ENCODE peak calls at places on chromosomes 7 and 10, in nine cellular contexts. V is naive thymus-derived CD4-positive, alpha-beta T cell; K is breast epithelium; A is hepatocyte; B is aorta; N is sigmoid colon; E is K562; C is BJ; Z is heart right ventricle. P is an unnamed sample. For H3K36me3, the result is how much of the 10 kb centered on the place peaks cover.

GRCh38 chr10:103849880-103850571 is 5.3 kb downstream of the SH3PXD2A start:
- DNase-seq in E (no peak), C (peak), B (peak), N (peak), K (no peak), V (no peak), Z (no peak), A (no peak), P (no peak)

GRCh38 chr10:4266387-4267083 is 481.5 kb upstream of the KLF6 start:
- DNase-seq in V (no peak), E (no peak), B (no peak), N (no peak), Z (no peak), K (no peak), A (no peak), C (no peak), P (no peak)

GRCh38 chr7:20651960-20652544 is 36.6 kb downstream of the ABCB5 start:
- DNase-seq in C (no peak), E (peak), V (no peak), A (peak), N (no peak), Z (no peak), B (no peak), K (no peak), P (no peak)

GRCh38 chr10:17643339-17643754 is 604 bp upstream of the STAM start:
- DNase-seq in E (peak), K (peak), V (no peak), A (peak), N (peak), C (no peak), B (peak), Z (peak), P (no peak)

GRCh38 chr10:84179059-84179710 is 5.6 kb downstream of the GPR15LG start:
- DNase-seq in E (no peak), A (peak), V (peak), K (peak), Z (no peak), C (peak), N (no peak), B (no peak), P (peak)

GRCh38 chr7:94908204-94909022 is 1.0 kb downstream of the PPP1R9A start:
- DNase-seq in C (no peak), N (peak), A (peak), V (no peak), E (no peak), B (peak), Z (peak), K (peak), P (peak)

GRCh38 chr7:122383934-122384333 is 79.4 kb upstream of the FEZF1 start:
- DNase-seq in N (no peak), V (no peak), C (no peak), Z (no peak), E (no peak), K (no peak), A (no peak), B (no peak), P (no peak)

GRCh38 chr7:2837476-2837875 is 6.6 kb downstream of the GNA12 start:
- DNase-seq in N (no peak), C (no peak), Z (no peak), A (no peak), E (no peak), V (no peak), B (no peak), K (no peak), P (no peak)

GRCh38 chr10:18238875-18239485 is 98.8 kb downstream of the CACNB2 start:
- DNase-seq in K (no peak), V (no peak), Z (no peak), N (no peak), C (no peak), B (no peak), A (peak), E (peak), P (peak)

GRCh38 chr10:63553473-63553872 is 32.3 kb downstream of the REEP3 start:
- DNase-seq in C (no peak), V (no peak), E (no peak), K (no peak), Z (no peak), N (no peak), A (no peak), B (no peak), P (no peak)

GRCh38 chr10:110005716-110006115 is 2.1 kb upstream of the ADD3 start:
- DNase-seq in C (peak), Z (no peak), E (no peak), N (peak), B (peak), V (peak), K (no peak), A (peak), P (peak)

GRCh38 chr10:32347363-32347735 is 391 bp upstream of the EPC1 start:
- DNase-seq in B (no peak), A (no peak), Z (no peak), V (no peak), K (no peak), E (no peak), N (no peak), C (no peak), P (no peak)

GRCh38 chr10:32985781-32986350 is 27.8 kb upstream of the ITGB1 start:
- DNase-seq in A (no peak), K (no peak), E (no peak), C (no peak), Z (no peak), B (no peak), V (no peak), N (no peak), P (no peak)

GRCh38 chr10:8393531-8393930 is 339.0 kb downstream of the GATA3 start:
- DNase-seq in E (no peak), B (no peak), K (no peak), A (no peak), N (no peak), Z (no peak), C (no peak), V (no peak), P (no peak)

GRCh38 chr10:96743988-96744585 is 23.8 kb upstream of the PIK3AP1 start:
- DNase-seq in E (no peak), B (no peak), C (no peak), K (no peak), V (no peak), N (no peak), A (peak), Z (no peak), P (no peak)

GRCh38 chr7:115707236-115707635 is 323.3 kb downstream of the TFEC start:
- DNase-seq in C (no peak), K (no peak), Z (no peak), V (no peak), E (no peak), A (peak), N (no peak), B (no peak), P (no peak)

GRCh38 chr10:11570751-11571150 is 40.7 kb downstream of the USP6NL start:
- DNase-seq in V (no peak), C (no peak), A (no peak), K (no peak), B (no peak), Z (no peak), E (no peak), N (no peak), P (no peak)

GRCh38 chr7:78039791-78040776 is 241.5 kb downstream of the PHTF2 start:
- DNase-seq in V (no peak), Z (peak), N (peak), K (no peak), A (no peak), B (peak), C (no peak), E (peak), P (peak)

GRCh38 chr7:128166603-128167315 is 74.3 kb upstream of the LEP start:
- DNase-seq in K (no peak), V (no peak), B (no peak), N (no peak), Z (no peak), E (no peak), A (peak), C (no peak), P (no peak)

GRCh38 chr10:102918817-102919236 is 733 bp downstream of the CNNM2 start:
- DNase-seq in N (no peak), C (no peak), B (peak), K (no peak), Z (no peak), A (peak), E (peak), V (no peak), P (no peak)

GRCh38 chr7:126213876-126214275 is 1038.9 kb downstream of the GRM8 start:
- DNase-seq in B (no peak), V (no peak), E (no peak), N (no peak), Z (no peak), K (no peak), A (no peak), C (no peak), P (no peak)

GRCh38 chr7:131633342-131633843 is 77.0 kb upstream of the PODXL start:
- DNase-seq in N (no peak), B (no peak), A (no peak), K (no peak), Z (no peak), V (no peak), C (peak), E (no peak), P (no peak)

GRCh38 chr10:43340619-43341018 is 30.8 kb upstream of the FXYD4 start:
- DNase-seq in A (peak), K (peak), V (no peak), C (no peak), Z (no peak), E (no peak), B (no peak), N (no peak), P (no peak)

GRCh38 chr10:86732771-86733170 is 23.6 kb upstream of the BMPR1A start:
- DNase-seq in K (no peak), E (no peak), N (peak), V (no peak), A (no peak), C (no peak), B (no peak), Z (no peak), P (no peak)

GRCh38 chr10:93548376-93549071 is 17.9 kb upstream of the FFAR4 start:
- DNase-seq in E (no peak), Z (no peak), B (no peak), C (no peak), A (peak), K (no peak), V (no peak), N (no peak), P (no peak)

GRCh38 chr7:51630933-51631332 is 314.3 kb upstream of the COBL start:
- DNase-seq in N (no peak), A (no peak), B (no peak), V (no peak), E (no peak), K (no peak), C (no peak), Z (no peak), P (no peak)

GRCh38 chr7:27295236-27295635 is 52.6 kb downstream of the EVX1 start:
- DNase-seq in A (no peak), Z (no peak), C (no peak), K (no peak), E (no peak), B (no peak), N (no peak), V (no peak), P (no peak)

GRCh38 chr10:118970770-118971169 is 58.7 kb upstream of the NANOS1 start:
- DNase-seq in Z (no peak), N (no peak), V (no peak), E (no peak), C (no peak), A (no peak), K (no peak), B (no peak), P (no peak)

GRCh38 chr10:101818958-101819633 is 852 bp upstream of the OGA start:
- DNase-seq in V (peak), B (no peak), A (peak), E (peak), K (peak), N (no peak), Z (no peak), C (no peak), P (no peak)

GRCh38 chr10:112587709-112588108 is 140.7 kb downstream of the VTI1A start:
- DNase-seq in A (no peak), N (no peak), E (no peak), Z (no peak), V (no peak), K (no peak), C (no peak), B (no peak), P (no peak)

GRCh38 chr10:34194259-34194658 is 620.8 kb downstream of the PARD3 start:
- DNase-seq in E (no peak), C (peak), Z (no peak), K (no peak), V (no peak), N (no peak), A (peak), B (no peak), P (no peak)

GRCh38 chr10:75195035-75195763 is 15.4 kb upstream of the VDAC2 start:
- DNase-seq in Z (no peak), B (no peak), K (no peak), V (no peak), C (peak), E (no peak), A (no peak), N (peak), P (no peak)

GRCh38 chr7:123824754-123825067 is 20.3 kb upstream of the HYAL4 start:
- DNase-seq in N (no peak), C (no peak), V (no peak), Z (no peak), A (peak), K (no peak), E (no peak), B (no peak), P (no peak)

GRCh38 chr7:138919256-138919655 is 61.9 kb downstream of the KIAA1549 start:
- DNase-seq in N (no peak), C (no peak), E (no peak), B (no peak), K (no peak), A (no peak), Z (no peak), V (no peak), P (no peak)

GRCh38 chr10:133388973-133389818 is 4.8 kb upstream of the MTG1 start:
- DNase-seq in Z (no peak), V (peak), C (no peak), B (no peak), A (no peak), N (peak), K (no peak), E (peak), P (no peak)

GRCh38 chr10:122462533-122463465 is 1.4 kb downstream of the HTRA1 start:
- DNase-seq in N (peak), V (no peak), K (peak), C (no peak), Z (peak), E (no peak), B (peak), A (peak), P (peak)

GRCh38 chr7:137771273-137771672 is 75.5 kb downstream of the DGKI start:
- DNase-seq in V (no peak), E (no peak), N (no peak), Z (no peak), K (no peak), C (peak), A (no peak), B (no peak), P (no peak)

GRCh38 chr7:45181991-45182855 is 24.6 kb downstream of the RAMP3 start:
- DNase-seq in Z (no peak), K (no peak), B (no peak), C (no peak), E (no peak), N (peak), A (no peak), V (no peak), P (no peak)

GRCh38 chr7:468681-469590 is 50.7 kb downstream of the PDGFA start:
- DNase-seq in C (peak), A (no peak), K (peak), E (no peak), Z (no peak), V (no peak), B (peak), N (peak), P (no peak)

DNA sequence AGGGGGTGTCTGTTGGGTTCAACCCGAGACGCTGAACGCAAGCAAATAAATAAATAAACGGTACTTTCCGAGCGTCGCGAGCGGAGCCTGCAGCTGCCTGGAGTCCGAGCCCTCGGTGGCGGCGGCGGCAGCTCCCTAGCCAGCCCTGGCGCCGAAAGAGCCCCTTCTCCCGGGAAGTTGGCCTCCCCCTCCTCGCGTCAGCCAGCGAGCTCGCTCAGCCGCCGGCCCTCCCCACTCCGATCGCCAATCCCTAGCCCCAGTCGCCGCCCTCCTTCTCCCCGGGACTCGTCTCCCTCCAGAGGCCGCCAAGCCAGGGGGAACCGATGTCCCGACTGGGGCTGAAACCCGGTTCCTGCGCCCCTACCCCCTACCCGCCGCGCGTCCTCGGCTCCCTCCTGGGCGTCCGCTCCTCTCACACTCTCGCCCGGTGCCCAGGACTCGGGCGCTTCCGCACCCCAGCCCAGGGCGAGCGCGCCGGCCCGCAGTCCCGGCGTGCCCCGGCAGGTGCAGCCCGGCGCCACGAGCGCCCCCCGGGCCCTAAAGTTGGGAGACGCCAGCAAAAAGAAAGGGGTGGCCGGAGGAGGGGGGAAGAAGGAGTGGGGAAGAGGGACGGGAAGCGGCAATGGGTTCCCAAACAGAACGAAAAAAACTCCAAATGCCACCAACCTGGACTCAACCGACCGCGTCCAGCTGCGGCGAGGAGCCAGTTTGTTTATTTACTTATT is at the start of gene GFRA1:
- DNase-seq in N (peak), C (no peak), V (no peak), A (peak), K (no peak), Z (no peak), B (peak), E (no peak), P (no peak)
- H3K4me3 ChIP-seq in N (peak), C (peak), V (no peak), A (peak), K (peak), Z (peak), B (peak), E (no peak), P (no peak)

DNA sequence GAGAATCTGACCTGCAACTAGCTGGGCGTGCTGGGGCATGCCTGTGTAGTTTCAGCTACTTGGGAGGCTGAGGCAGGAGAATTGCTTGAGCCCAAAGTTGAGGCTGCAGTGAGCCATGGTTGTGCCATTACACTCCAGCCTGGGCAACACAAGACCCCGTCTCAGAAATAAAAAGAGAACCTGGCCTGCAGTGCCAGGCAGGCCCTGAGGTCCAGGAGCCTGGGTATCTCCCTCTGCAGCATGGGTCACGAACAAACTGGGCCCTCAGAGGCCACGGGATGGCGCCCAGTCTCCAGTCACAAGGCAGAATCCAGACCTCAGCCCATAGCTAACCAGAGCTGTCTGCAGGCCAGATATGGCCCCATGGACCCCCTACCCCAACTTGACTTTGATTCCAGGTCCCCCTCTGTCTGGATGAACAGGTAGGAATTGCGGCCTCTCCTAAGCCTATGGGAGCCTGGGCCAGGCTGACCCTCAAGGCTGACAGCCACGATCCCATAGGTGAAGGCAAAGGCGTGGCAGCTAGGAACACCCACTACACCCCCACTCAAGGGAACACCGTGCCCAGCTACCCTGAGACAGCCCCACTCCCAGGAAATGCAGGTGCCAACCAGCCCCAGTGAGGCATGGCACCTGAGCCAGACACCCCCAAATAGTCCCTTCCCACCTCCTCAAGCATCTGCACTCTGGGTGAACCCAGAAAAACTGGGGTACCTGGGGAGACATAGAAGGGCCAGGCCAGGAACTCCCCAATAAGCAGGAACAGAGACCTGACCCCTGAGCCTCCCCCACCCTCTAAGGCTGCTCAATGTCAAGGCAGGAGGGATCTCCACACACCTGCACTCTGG is 102.8 kb upstream of the TNRC18 start:
- DNase-seq in C (no peak), B (peak), A (peak), V (no peak), E (no peak), Z (peak), K (peak), N (peak), P (peak)
- H3K36me3 ChIP-seq in C (under half), B (under half), A (under half), V (under half), E (half or more), Z (half or more), K (under half), N (under half), P (half or more)

DNA sequence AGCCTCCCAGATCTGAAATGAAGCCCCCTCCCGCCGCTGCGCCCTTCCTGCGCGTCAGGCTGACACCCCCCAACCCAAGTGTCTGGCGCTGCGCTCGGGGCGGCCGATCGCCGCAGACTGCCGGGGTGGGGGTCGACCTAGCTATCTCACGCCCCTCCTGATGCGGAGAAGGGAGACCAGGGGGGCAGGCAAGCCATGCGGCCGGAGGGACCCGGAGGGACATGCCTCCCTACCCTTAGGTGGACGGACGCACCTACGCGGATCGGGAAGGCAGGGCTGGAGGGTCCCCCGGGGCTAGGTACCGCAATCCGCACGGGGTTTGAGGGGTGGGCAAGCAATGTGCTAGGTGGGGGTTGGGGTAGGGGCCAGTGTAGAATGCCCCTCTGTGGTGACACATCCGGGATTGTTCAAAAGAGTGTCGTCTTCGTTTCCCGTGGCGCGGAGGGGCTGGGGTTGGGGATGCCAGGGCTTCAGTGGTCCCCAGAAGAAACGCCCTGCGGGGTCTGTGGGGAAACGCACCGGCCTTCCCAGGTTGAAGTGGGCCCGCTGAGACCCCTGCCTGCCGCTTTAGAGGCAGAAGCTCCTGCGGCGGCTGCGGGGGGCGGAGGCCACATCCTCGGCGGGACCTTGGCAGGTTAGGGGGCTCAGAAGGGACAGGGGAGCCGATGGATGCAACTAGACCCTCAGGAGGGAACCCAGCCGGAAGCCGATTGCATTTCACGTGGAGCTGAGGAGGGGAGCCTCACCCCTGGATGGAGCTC is 913 bp downstream of the ADCYAP1R1 start:
- DNase-seq in Z (no peak), B (no peak), N (no peak), E (no peak), K (no peak), V (no peak), C (no peak), A (no peak), P (no peak)
- H3K4me3 ChIP-seq in Z (peak), B (no peak), N (peak), E (no peak), K (peak), V (no peak), C (no peak), A (no peak), P (no peak)

DNA sequence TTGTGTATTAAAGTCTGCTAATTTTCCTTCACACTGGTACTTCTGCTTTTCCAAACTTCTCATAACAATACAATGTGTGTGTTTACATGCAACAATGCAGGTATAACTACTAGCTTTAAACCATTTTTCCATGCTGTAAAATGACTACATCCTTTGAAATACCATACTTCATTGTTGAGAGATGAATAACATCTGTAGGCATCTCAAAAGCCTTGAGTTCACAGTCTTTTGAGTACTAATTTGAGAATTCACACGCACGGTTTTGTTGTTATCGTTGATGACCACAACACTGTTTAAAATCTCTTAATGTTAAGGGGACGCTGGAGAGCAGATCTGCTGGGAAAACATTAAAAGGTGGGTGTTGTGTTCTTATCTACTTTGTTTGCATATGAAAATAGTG is 37.4 kb downstream of the SEMA3A start:
- DNase-seq in B (no peak), V (no peak), N (no peak), Z (no peak), C (no peak), K (no peak), A (no peak), E (no peak), P (peak)
- H3K36me3 ChIP-seq in B (under half), V (under half), N (under half), Z (under half), C (under half), K (under half), A (under half), E (under half), P (under half)

P was measured in HAP-1.